ENCODE peak calls at places on chromosomes 16 and 17, in five cellular contexts. E is esophagus muscularis mucosa, U is H1, A is gastrocnemius medialis, X is GM12878. C is an unnamed sample. For H3K27me3, the result is how much of the 10 kb centered on the place peaks cover.

GRCh38 chr17:36721560-36722120 is 120.3 kb downstream of the MRM1 start:
- DNase-seq in E (no peak), U (no peak), A (no peak), X (no peak), C (no peak)

GRCh38 chr16:83831451-83831987 is 23.7 kb downstream of the HSBP1 start:
- DNase-seq in E (no peak), U (no peak), A (no peak), X (no peak), C (no peak)

GRCh38 chr16:23562505-23562904 is 5.0 kb downstream of the UBFD1 start:
- DNase-seq in E (no peak), U (no peak), A (peak), X (no peak), C (no peak)

GRCh38 chr17:8859029-8859803 is 8.3 kb downstream of the PIK3R6 start:
- DNase-seq in E (no peak), U (no peak), A (no peak), X (no peak), C (no peak)

GRCh38 chr17:40092581-40092980 is 7.8 kb downstream of the NR1D1 start:
- DNase-seq in E (no peak), U (no peak), A (no peak), X (no peak), C (no peak)

GRCh38 chr17:26809033-26809432 is 484.9 kb upstream of the WSB1 start:
- DNase-seq in E (no peak), U (peak), A (no peak), X (peak), C (no peak)

GRCh38 chr16:75064403-75065148 is 52.0 kb downstream of the LDHD start:
- DNase-seq in E (no peak), U (no peak), A (no peak), X (no peak), C (peak)

GRCh38 chr17:62998665-62999393 is 32.8 kb downstream of the TANC2 start:
- DNase-seq in E (no peak), U (no peak), A (no peak), X (no peak), C (no peak)

GRCh38 chr16:19396555-19397011 is 21.1 kb upstream of the TMC5 start:
- DNase-seq in E (no peak), U (no peak), A (no peak), X (no peak), C (no peak)

GRCh38 chr17:17051791-17052461 is 9.7 kb downstream of the MPRIP start:
- DNase-seq in E (no peak), U (no peak), A (peak), X (no peak), C (peak)

GRCh38 chr16:74563828-74564263 is 43.1 kb downstream of the GLG1 start:
- DNase-seq in E (no peak), U (no peak), A (peak), X (no peak), C (no peak)

GRCh38 chr17:15463363-15463762 is 4.1 kb downstream of the CDRT4 start:
- DNase-seq in E (no peak), U (no peak), A (peak), X (no peak), C (peak)

GRCh38 chr16:68037820-68038597 is 14.9 kb downstream of the DUS2 start:
- DNase-seq in E (no peak), U (no peak), A (peak), X (peak), C (no peak)

GRCh38 chr17:32103476-32104113 is 38.7 kb upstream of the RHOT1 start:
- DNase-seq in E (no peak), U (no peak), A (no peak), X (no peak), C (no peak)

GRCh38 chr16:7137560-7138330 is 194.9 kb upstream of the RBFOX1 start:
- DNase-seq in E (no peak), U (no peak), A (no peak), X (no peak), C (no peak)

GRCh38 chr16:79047337-79047736 is 553.2 kb downstream of the MAF start:
- DNase-seq in E (no peak), U (no peak), A (no peak), X (no peak), C (no peak)

GRCh38 chr17:6541886-6542285 is 14.5 kb downstream of the PITPNM3 start:
- DNase-seq in E (no peak), U (no peak), A (no peak), X (no peak), C (no peak)

GRCh38 chr17:72414967-72415853 is 294.4 kb downstream of the SOX9 start:
- DNase-seq in E (no peak), U (no peak), A (no peak), X (no peak), C (peak)

GRCh38 chr17:2028737-2029136 is 1.2 kb upstream of the DPH1 start:
- DNase-seq in E (no peak), U (no peak), A (no peak), X (no peak), C (no peak)

GRCh38 chr17:16933317-16934132 is 38.4 kb downstream of the TNFRSF13B start:
- DNase-seq in E (no peak), U (no peak), A (peak), X (no peak), C (no peak)

GRCh38 chr17:34414338-34414737 is 51.3 kb upstream of the CCL1 start:
- DNase-seq in E (no peak), U (no peak), A (no peak), X (no peak), C (no peak)

GRCh38 chr17:50169121-50169764 is 3.4 kb downstream of the SGCA start:
- DNase-seq in E (no peak), U (no peak), A (no peak), X (peak), C (peak)

GRCh38 chr17:56629450-56630187 is 36.1 kb downstream of the NOG start:
- DNase-seq in E (no peak), U (peak), A (no peak), X (no peak), C (no peak)

GRCh38 chr17:61897548-61898180 is 30.1 kb downstream of the INTS2 start:
- DNase-seq in E (no peak), U (no peak), A (no peak), X (no peak), C (no peak)

GRCh38 chr16:28260193-28260592 is 32.1 kb upstream of the SBK1 start:
- DNase-seq in E (no peak), U (no peak), A (peak), X (no peak), C (no peak)

GRCh38 chr16:73817500-73817899 is 479.1 kb upstream of the PSMD7 start:
- DNase-seq in E (no peak), U (no peak), A (no peak), X (no peak), C (no peak)

GRCh38 chr16:65289022-65289421 is 167.2 kb upstream of the CDH11 start:
- DNase-seq in E (no peak), U (no peak), A (peak), X (no peak), C (peak)

GRCh38 chr17:40032322-40033320 is 17.4 kb downstream of the CSF3 start:
- DNase-seq in E (no peak), U (no peak), A (peak), X (no peak), C (no peak)

GRCh38 chr17:82214012-82214628 is 1.5 kb upstream of the CCDC57 start:
- DNase-seq in E (no peak), U (no peak), A (no peak), X (no peak), C (no peak)

GRCh38 chr17:82215972-82216300 is 3.3 kb upstream of the CCDC57 start:
- DNase-seq in E (no peak), U (no peak), A (no peak), X (no peak), C (no peak)

GRCh38 chr17:82215095-82215971 is 2.7 kb upstream of the CCDC57 start:
- DNase-seq in E (no peak), U (no peak), A (no peak), X (no peak), C (no peak)

GRCh38 chr17:82213251-82214011 is 789 bp upstream of the CCDC57 start:
- DNase-seq in E (no peak), U (no peak), A (peak), X (no peak), C (peak)

DNA sequence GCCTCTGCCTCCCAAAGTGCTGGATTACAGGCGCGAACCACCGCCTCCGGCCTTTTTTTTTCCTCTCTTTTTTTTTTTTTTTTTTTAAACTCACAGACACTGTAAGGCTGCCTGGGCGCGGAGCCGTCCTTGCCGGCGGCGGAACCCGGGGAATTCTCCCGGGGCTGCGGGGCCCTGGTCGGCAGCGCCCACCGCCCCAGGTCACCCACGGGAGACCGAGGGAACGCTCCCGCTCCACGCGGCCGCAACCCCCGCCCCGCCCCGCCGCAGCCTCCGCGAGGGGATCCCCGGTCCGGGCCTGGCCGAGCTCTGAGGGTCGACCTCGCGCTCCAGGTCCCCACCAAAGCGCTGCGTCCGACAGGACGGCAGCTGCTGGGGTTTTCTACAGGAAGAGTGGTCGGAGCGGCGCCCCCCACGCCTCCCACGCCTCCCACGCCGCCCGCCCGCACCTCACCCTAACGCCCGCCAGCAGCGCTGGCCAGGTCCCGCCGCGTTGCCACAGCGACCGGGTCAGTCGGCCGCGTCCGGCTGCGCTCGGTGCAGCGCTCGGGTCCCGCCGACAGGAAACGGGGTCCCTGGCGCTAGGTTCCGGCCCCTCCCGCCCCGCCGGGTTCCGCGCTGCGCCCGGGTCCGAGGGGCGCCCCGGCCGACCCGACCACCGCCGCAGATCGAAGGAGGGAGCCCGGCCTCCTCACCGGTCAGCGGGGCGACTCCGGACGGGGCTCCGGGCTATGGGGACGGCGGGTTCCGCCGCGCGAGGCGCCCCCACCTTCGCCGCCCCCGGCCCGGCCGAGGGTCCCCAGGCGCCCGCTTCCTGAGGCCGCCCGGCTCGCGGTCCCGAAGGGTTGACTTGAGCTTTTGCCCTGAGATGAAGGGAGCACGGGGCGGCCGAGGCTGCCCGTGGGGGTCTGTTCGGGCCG is at the start of gene CCDC57:
- DNase-seq in E (no peak), U (no peak), A (peak), X (no peak), C (peak)
- TF ChIP-seq POLR2A in E (peak), U (no peak), A (peak), X (peak), C (no peak)

GRCh38 chr16:88491001-88491559 is 38.0 kb downstream of the ZFPM1 start:
- DNase-seq in E (no peak), U (no peak), A (no peak), X (no peak), C (no peak)

GRCh38 chr16:88494335-88495154 is 41.5 kb downstream of the ZFPM1 start:
- DNase-seq in E (no peak), U (no peak), A (no peak), X (no peak), C (peak)

GRCh38 chr16:88495268-88495772 is 42.2 kb downstream of the ZFPM1 start:
- DNase-seq in E (no peak), U (no peak), A (no peak), X (no peak), C (no peak)

GRCh38 chr16:88491560-88492310 is 38.7 kb downstream of the ZFPM1 start:
- DNase-seq in E (no peak), U (no peak), A (no peak), X (no peak), C (no peak)

GRCh38 chr16:88493879-88494278 is 40.8 kb downstream of the ZFPM1 start:
- DNase-seq in E (no peak), U (no peak), A (no peak), X (no peak), C (no peak)
- H3K4me3 ChIP-seq in E (no peak), U (no peak), A (no peak), X (no peak), C (no peak)

GRCh38 chr16:87602005-87602790 is at the start of gene JPH3:
- DNase-seq in E (no peak), U (peak), A (no peak), X (no peak), C (peak)

GRCh38 chr16:87603684-87604571 is 1.6 kb downstream of the JPH3 start:
- DNase-seq in E (no peak), U (no peak), A (no peak), X (no peak), C (no peak)

GRCh38 chr16:87602821-87603683 is 744 bp downstream of the JPH3 start:
- DNase-seq in E (no peak), U (no peak), A (no peak), X (no peak), C (no peak)

GRCh38 chr16:87607223-87607622 is 4.9 kb downstream of the JPH3 start:
- DNase-seq in E (no peak), U (no peak), A (no peak), X (no peak), C (no peak)

GRCh38 chr16:87604572-87605135 is 2.3 kb downstream of the JPH3 start:
- DNase-seq in E (no peak), U (no peak), A (no peak), X (no peak), C (no peak)
- H3K27me3 ChIP-seq in E (under half), U (under half), A (half or more), X (under half), C (under half)

GRCh38 chr16:4116328-4117249 is at the start of gene ADCY9:
- DNase-seq in E (no peak), U (no peak), A (peak), X (no peak), C (peak)
- TF ChIP-seq POLR2A in E (no peak), U (no peak), A (peak), X (no peak), C (no peak)

GRCh38 chr16:21626659-21627277 is 25.6 kb downstream of the IGSF6 start:
- DNase-seq in E (no peak), U (no peak), A (no peak), X (no peak), C (no peak)
- H3K4me3 ChIP-seq in E (no peak), U (no peak), A (no peak), X (no peak), C (no peak)

C was measured in testis.